ENCODE peak calls at places on chromosomes 4 and X, in five cellular contexts. Y is SK-N-SH, C is colonic mucosa, D is MM.1S, J is astrocyte. T is an unnamed sample.
A peak's percentile ranks its signal among the peaks of the same experiment; 100 is the strongest.

GRCh38 chr4:24413311-24413784 is 171.0 kb downstream of the DHX15 start:
- DNase-seq in Y (no peak), C (no peak), D (no peak), J (no peak), T (no peak)

GRCh38 chr4:148787831-148788477 is 345.7 kb upstream of the NR3C2 start:
- DNase-seq in Y (no peak), C (peak; percentile 33), D (no peak), J (peak; percentile 64), T (peak; percentile 57)

GRCh38 chrX:69457756-69458155 is 46.4 kb upstream of the NALF2 start:
- DNase-seq in Y (no peak), C (no peak), D (no peak), J (no peak), T (no peak)

GRCh38 chr4:17284323-17285175 is 227.3 kb downstream of the QDPR start:
- DNase-seq in Y (no peak), C (no peak), D (no peak), J (no peak), T (no peak)

GRCh38 chrX:109440475-109440874 is 41.4 kb downstream of the GUCY2F start:
- DNase-seq in Y (no peak), C (no peak), D (peak; percentile 41), J (no peak), T (peak; percentile 10)

GRCh38 chr4:120922390-120923200 is at the start of gene PRDM5:
- DNase-seq in Y (peak; percentile 88), C (peak; percentile 60), D (peak; percentile 82), J (peak; percentile 42), T (peak; percentile 67)

GRCh38 chr4:152970102-152970820 is 34.1 kb downstream of the FHDC1 start:
- DNase-seq in Y (no peak), C (no peak), D (no peak), J (peak; percentile 88), T (peak; percentile 64)

GRCh38 chr4:108080752-108081151 is 88.0 kb downstream of the LEF1 start:
- DNase-seq in Y (no peak), C (no peak), D (no peak), J (no peak), T (no peak)

GRCh38 chrX:45434231-45434630 is 233.6 kb upstream of the DIPK2B start:
- DNase-seq in Y (no peak), C (no peak), D (no peak), J (no peak), T (no peak)

GRCh38 chr4:3291411-3291968 is 1.3 kb upstream of the RGS12 start:
- DNase-seq in Y (no peak), C (peak; percentile 73), D (no peak), J (no peak), T (no peak)

GRCh38 chr4:94472056-94472826 is 20.5 kb downstream of the PDLIM5 start:
- DNase-seq in Y (no peak), C (no peak), D (no peak), J (peak; percentile 91), T (peak; percentile 87)

GRCh38 chrX:69508610-69509009 is 4.5 kb downstream of the NALF2 start:
- DNase-seq in Y (no peak), C (no peak), D (no peak), J (no peak), T (no peak)

GRCh38 chrX:2700405-2701320 is 9.6 kb downstream of the CD99 start:
- DNase-seq in Y (no peak), C (no peak), D (no peak), J (no peak), T (no peak)

GRCh38 chrX:153926863-153927685 is 1.0 kb upstream of the ARHGAP4 start:
- DNase-seq in Y (peak; percentile 69), C (peak; percentile 66), D (peak; percentile 86), J (peak; percentile 9), T (no peak)

GRCh38 chr4:54318904-54319303 is 89.8 kb downstream of the PDGFRA start:
- DNase-seq in Y (peak; percentile 45), C (no peak), D (peak; percentile 65), J (peak; percentile 22), T (peak; percentile 76)

GRCh38 chr4:146245246-146245645 is 30.9 kb downstream of the REELD1 start:
- DNase-seq in Y (no peak), C (peak; percentile 29), D (no peak), J (peak; percentile 14), T (no peak)

GRCh38 chrX:153885968-153886903 is at the start of gene L1CAM:
- DNase-seq in Y (peak; percentile 85), C (no peak), D (no peak), J (no peak), T (no peak)

GRCh38 chr4:53861856-53862610 is 202.4 kb downstream of the CHIC2 start:
- DNase-seq in Y (no peak), C (no peak), D (no peak), J (peak; percentile 93), T (peak; percentile 89)

GRCh38 chr4:65566473-65566872 is 103.8 kb downstream of the EPHA5 start:
- DNase-seq in Y (no peak), C (no peak), D (no peak), J (no peak), T (no peak)

GRCh38 chr4:14965071-14965470 is 37.2 kb upstream of the CPEB2 start:
- DNase-seq in Y (no peak), C (no peak), D (no peak), J (no peak), T (no peak)

GRCh38 chr4:108793413-108793812 is 30.6 kb upstream of the ETNPPL start:
- DNase-seq in Y (no peak), C (no peak), D (no peak), J (peak; percentile 35), T (no peak)

GRCh38 chr4:177511611-177512010 is 69.4 kb upstream of the AGA start:
- DNase-seq in Y (no peak), C (peak; percentile 91), D (no peak), J (no peak), T (no peak)

GRCh38 chrX:8820910-8821527 is 19.8 kb upstream of the FAM9A start:
- DNase-seq in Y (no peak), C (no peak), D (no peak), J (no peak), T (no peak)

GRCh38 chrX:111040377-111041017 is 55.5 kb upstream of the PAK3 start:
- DNase-seq in Y (no peak), C (no peak), D (no peak), J (peak; percentile 75), T (no peak)

GRCh38 chr4:121788896-121789295 is 12.2 kb upstream of the EXOSC9 start:
- DNase-seq in Y (no peak), C (no peak), D (no peak), J (no peak), T (no peak)

GRCh38 chr4:4864443-4864939 is 5.0 kb downstream of the MSX1 start:
- DNase-seq in Y (no peak), C (no peak), D (no peak), J (no peak), T (no peak)

GRCh38 chr4:176064539-176064938 is 1.1 kb upstream of the WDR17 start:
- DNase-seq in Y (no peak), C (no peak), D (no peak), J (no peak), T (no peak)

GRCh38 chr4:176066757-176067156 is 1.1 kb downstream of the WDR17 start:
- DNase-seq in Y (no peak), C (no peak), D (no peak), J (no peak), T (no peak)

GRCh38 chr4:176063718-176064117 is 1.9 kb upstream of the WDR17 start:
- DNase-seq in Y (no peak), C (no peak), D (no peak), J (no peak), T (no peak)

GRCh38 chr4:176065365-176066249 is at the start of gene WDR17:
- DNase-seq in Y (peak; percentile 97), C (peak; percentile 86), D (peak; percentile 97), J (peak; percentile 71), T (peak; percentile 85)
- H3K27me3 ChIP-seq in Y (no peaks in the 10 kb centered on the region), C (no peaks in the 10 kb centered on the region), D (no peaks in the 10 kb centered on the region), J (no peaks in the 10 kb centered on the region), T (no peaks in the 10 kb centered on the region)

DNA sequence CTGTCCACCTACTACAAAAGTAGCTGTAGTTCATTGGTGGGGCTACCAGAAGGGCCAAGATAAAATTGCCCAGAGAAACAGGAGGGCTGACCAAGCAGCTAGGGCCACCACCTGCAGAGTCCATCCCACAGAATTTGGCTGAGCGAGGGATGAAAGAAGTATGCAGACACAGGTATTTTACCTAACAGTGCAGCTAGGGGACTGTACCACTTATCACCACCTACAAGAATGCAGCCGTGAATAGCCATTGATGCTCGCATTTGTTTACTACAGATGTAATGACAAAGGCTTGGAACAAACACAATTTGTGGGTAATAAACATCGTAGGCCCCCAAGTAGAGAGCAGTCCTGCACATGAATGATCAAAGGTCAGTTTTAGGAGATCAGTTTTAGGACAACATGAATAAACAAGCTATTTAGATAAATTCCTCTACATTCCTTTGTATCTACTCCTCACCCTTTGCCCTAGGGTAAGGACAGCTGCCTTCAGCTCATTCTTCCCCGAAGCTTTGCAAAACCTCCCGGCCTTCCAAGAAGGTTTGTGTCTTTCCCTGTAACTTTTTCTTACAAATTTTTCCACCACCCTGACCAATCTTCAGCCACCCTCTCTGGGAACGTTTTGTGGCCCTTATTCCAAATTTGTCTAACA is 49.5 kb downstream of the ZNF718 start:
- DNase-seq in Y (no peak), C (no peak), D (no peak), J (no peak), T (no peak)
- H3K4me3 ChIP-seq in Y (no peak overlapping the region), C (no peak overlapping the region), D (no peak overlapping the region), J (no peak overlapping the region), T (peak overlapping the region; percentile 64)

GRCh38 chrX:115968436-115969252 is 201.9 kb upstream of the AGTR2 start:
- DNase-seq in Y (peak; percentile 76), C (peak; percentile 59), D (peak; percentile 9), J (peak; percentile 8), T (peak; percentile 65)

GRCh38 chrX:115972717-115973116 is 197.8 kb upstream of the AGTR2 start:
- DNase-seq in Y (no peak), C (no peak), D (no peak), J (no peak), T (no peak)

GRCh38 chrX:115970718-115971117 is 199.8 kb upstream of the AGTR2 start:
- DNase-seq in Y (no peak), C (no peak), D (no peak), J (no peak), T (no peak)

GRCh38 chrX:115966920-115967319 is 203.6 kb upstream of the AGTR2 start:
- DNase-seq in Y (peak; percentile 54), C (no peak), D (no peak), J (no peak), T (no peak)
- H3K9ac ChIP-seq in Y (no peak overlapping the region), C (no peak overlapping the region), D (no peak overlapping the region), J (no peak overlapping the region), T (no peak overlapping the region)

DNA sequence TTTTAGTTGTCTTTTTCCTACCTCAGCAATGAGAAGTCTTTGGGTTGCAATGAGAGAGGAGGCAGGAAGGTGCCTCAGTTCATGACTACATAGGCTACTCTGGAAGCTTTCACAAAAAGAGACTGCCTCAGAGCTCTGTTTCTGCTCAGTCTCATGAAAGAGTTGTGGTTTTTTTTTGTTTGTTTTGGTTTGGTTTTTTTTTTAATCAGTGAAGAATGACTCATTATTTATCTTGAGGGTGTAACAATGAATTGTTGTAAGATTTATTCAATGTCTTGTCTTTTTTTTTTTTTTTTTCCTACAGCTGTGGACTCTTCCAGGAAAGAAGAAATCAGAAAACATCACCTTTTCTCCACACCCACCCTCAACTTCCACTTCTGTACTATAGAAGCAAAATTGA is 67.5 kb upstream of the CXCL13 start:
- DNase-seq in Y (no peak), C (no peak), D (peak; percentile 58), J (peak; percentile 71), T (peak; percentile 77)
- H3K27me3 ChIP-seq in Y (no peaks in the 10 kb centered on the region), C (no peaks in the 10 kb centered on the region), D (no peaks in the 10 kb centered on the region), J (peaks cover 25% of the 10 kb centered on the region), T (peaks cover 23% of the 10 kb centered on the region)

GRCh38 chr4:169774466-169775445 is 17.0 kb upstream of the HPF1 start:
- DNase-seq in Y (peak; percentile 7), C (no peak), D (no peak), J (no peak), T (peak; percentile 21)
- H3K4me3 ChIP-seq in Y (no peak overlapping the region), C (no peak overlapping the region), D (no peak overlapping the region), J (peak overlapping the region; percentile 37), T (peak overlapping the region; percentile 64)

GRCh38 chr4:20248155-20248558 is 3.5 kb upstream of the SLIT2 start:
- DNase-seq in Y (peak; percentile 55), C (no peak), D (peak; percentile 43), J (peak; percentile 45), T (peak; percentile 94)
- H3K9ac ChIP-seq in Y (no peak overlapping the region), C (no peak overlapping the region), D (no peak overlapping the region), J (no peak overlapping the region), T (peak overlapping the region; percentile 19)